ENCODE peak calls at places on chromosomes 6 and 20, in four cellular contexts. C is GM13977; Q is stimulated activated naive CD8-positive, alpha-beta T cell treated with anti-CD3 and anti-CD28 coated beads, Interleukin-15, Interleukin-2, amounts not matched to agents 100 U/mL and 50 U/mL, for 24 hours; J is neural progenitor cell. K is an unnamed sample.

GRCh38 chr6:146111864-146112263 is 83.0 kb downstream of the GRM1 start:
- DNase-seq in Q (no peak), J (no peak), C (no peak), K (no peak)

GRCh38 chr6:86586195-86586594 is 351.1 kb upstream of the HTR1E start:
- DNase-seq in C (no peak), J (no peak), Q (no peak), K (no peak)

GRCh38 chr6:10599046-10599445 is 77.9 kb downstream of the GCNT2 start:
- DNase-seq in Q (no peak), C (no peak), J (no peak), K (no peak)

GRCh38 chr20:2805682-2806350 is 5.4 kb upstream of the CPXM1 start:
- DNase-seq in J (no peak), Q (no peak), C (peak; percentile 14), K (no peak)

GRCh38 chr6:118743744-118744143 is 92.4 kb upstream of the CEP85L start:
- DNase-seq in C (no peak), Q (no peak), J (no peak), K (no peak)

GRCh38 chr20:8272758-8273157 is 140.7 kb downstream of the PLCB1 start:
- DNase-seq in C (no peak), Q (no peak), J (no peak), K (no peak)

GRCh38 chr6:159372333-159372732 is 203.1 kb downstream of the FNDC1 start:
- DNase-seq in J (no peak), Q (no peak), C (no peak), K (no peak)

GRCh38 chr6:105981002-105981887 is 104.9 kb upstream of the PRDM1 start:
- DNase-seq in Q (peak; percentile 46), C (no peak), J (peak; percentile 26), K (no peak)

GRCh38 chr6:116398366-116399005 is 27.7 kb downstream of the DSE start:
- DNase-seq in Q (no peak), J (no peak), C (no peak), K (no peak)

GRCh38 chr20:19440660-19441527 is 228.5 kb downstream of the SLC24A3 start:
- DNase-seq in J (no peak), C (no peak), Q (no peak), K (no peak)

GRCh38 chr6:136089885-136090284 is 160.2 kb downstream of the MTFR2 start:
- DNase-seq in J (no peak), Q (no peak), C (no peak), K (no peak)

GRCh38 chr20:57073402-57073801 is 193.0 kb downstream of the BMP7 start:
- DNase-seq in Q (no peak), J (no peak), C (no peak), K (no peak)

GRCh38 chr6:44627091-44627878 is 239.8 kb downstream of the CDC5L start:
- DNase-seq in J (peak; percentile 39), Q (no peak), C (no peak), K (no peak)

GRCh38 chr6:43644940-43645612 is at the start of gene RSPH9:
- DNase-seq in C (peak; percentile 72), J (peak; percentile 97), Q (peak; percentile 72), K (peak; percentile 41)

GRCh38 chr20:50891138-50891537 is 40.1 kb downstream of the ADNP start:
- DNase-seq in J (no peak), C (no peak), Q (no peak), K (no peak)

GRCh38 chr6:16761469-16762264 is 407 bp upstream of the ATXN1 start:
- DNase-seq in Q (peak; percentile 81), J (peak; percentile 86), C (peak; percentile 87), K (peak; percentile 76)

GRCh38 chr20:41617059-41617921 is 887 bp downstream of the CHD6 start:
- DNase-seq in C (peak; percentile 34), Q (peak; percentile 43), J (peak; percentile 69), K (peak; percentile 36)

GRCh38 chr6:96542702-96543101 is 20.2 kb upstream of the FHL5 start:
- DNase-seq in J (peak; percentile 33), Q (no peak), C (no peak), K (no peak)

GRCh38 chr20:11726021-11726420 is 191.7 kb upstream of the BTBD3 start:
- DNase-seq in J (no peak), C (no peak), Q (no peak), K (no peak)

GRCh38 chr6:36759177-36759757 is 61.6 kb downstream of the RAB44 start:
- DNase-seq in J (peak; percentile 87), Q (peak; percentile 89), C (peak; percentile 88), K (peak; percentile 85)

GRCh38 chr6:165451845-165452244 is 142.4 kb upstream of the C6orf118 start:
- DNase-seq in Q (no peak), J (no peak), C (no peak), K (no peak)

GRCh38 chr20:44703183-44703925 is 11.8 kb upstream of the CCN5 start:
- DNase-seq in C (no peak), Q (no peak), J (no peak), K (no peak)

GRCh38 chr6:168032383-168032760 is 34.9 kb downstream of the KIF25 start:
- DNase-seq in C (no peak), J (peak; percentile 35), Q (no peak), K (no peak)

GRCh38 chr6:8157839-8158238 is 55.5 kb upstream of the EEF1E1 start:
- DNase-seq in J (no peak), C (no peak), Q (no peak), K (no peak)

GRCh38 chr20:10433014-10433622 is 904 bp downstream of the MKKS start:
- DNase-seq in J (peak; percentile 14), C (no peak), Q (no peak), K (no peak)

GRCh38 chr6:148392611-148393160 is 50.0 kb downstream of the SASH1 start:
- DNase-seq in J (no peak), Q (no peak), C (no peak), K (no peak)

GRCh38 chr6:118705799-118706481 is 54.5 kb upstream of the CEP85L start:
- DNase-seq in Q (peak; percentile 46), C (no peak), J (peak; percentile 44), K (no peak)

GRCh38 chr20:60913298-60913697 is 338.8 kb upstream of the CDH4 start:
- DNase-seq in C (no peak), J (no peak), Q (no peak), K (no peak)

GRCh38 chr6:132060591-132060990 is 109.4 kb upstream of the CCN2 start:
- DNase-seq in Q (no peak), J (no peak), C (no peak), K (no peak)

GRCh38 chr6:113879186-113880096 is 22.3 kb downstream of the MARCKS start:
- DNase-seq in Q (peak; percentile 6), J (peak; percentile 68), C (peak; percentile 30), K (peak; percentile 27)

GRCh38 chr6:42251500-42251899 is 33.8 kb upstream of the MRPS10 start:
- DNase-seq in C (no peak), Q (no peak), J (no peak), K (no peak)

GRCh38 chr20:17557675-17558006 is 12.2 kb upstream of the DSTN start:
- DNase-seq in C (no peak), J (no peak), Q (no peak), K (no peak)

K was measured in memory B cell.